ENCODE peak calls at places on chromosomes 1 and 21, in eight cellular contexts. One of them, this sample, is unnamed.

GRCh38 chr1:223299553-223299952 is 64.4 kb downstream of the SUSD4 start:
- DNase-seq in hypothalamus: no peak
- DNase-seq in GM13976: no peak
- DNase-seq in NCI-H1930: no peak
- DNase-seq in activated CD8-positive, alpha-beta memory T cell treated with anti-CD3 and anti-CD28 coated beads for 48 hours: no peak
- DNase-seq in lung: no peak
- DNase-seq in amniotic stem cell: no peak
- DNase-seq in adrenal gland: no peak
- DNase-seq in this sample: no peak

GRCh38 chr1:172352435-172352834 is 68.0 kb upstream of the C1orf105 start:
- DNase-seq in NCI-H1930: no peak
- DNase-seq in activated CD8-positive, alpha-beta memory T cell treated with anti-CD3 and anti-CD28 coated beads for 48 hours: no peak
- DNase-seq in hypothalamus: no peak
- DNase-seq in adrenal gland: no peak
- DNase-seq in amniotic stem cell: no peak
- DNase-seq in GM13976: no peak
- DNase-seq in lung: no peak
- DNase-seq in this sample: no peak

GRCh38 chr21:40043866-40044265 is 176.6 kb downstream of the PCP4 start:
- DNase-seq in adrenal gland: no peak
- DNase-seq in NCI-H1930: no peak
- DNase-seq in lung: no peak
- DNase-seq in hypothalamus: no peak
- DNase-seq in amniotic stem cell: no peak
- DNase-seq in activated CD8-positive, alpha-beta memory T cell treated with anti-CD3 and anti-CD28 coated beads for 48 hours: no peak
- DNase-seq in GM13976: no peak
- DNase-seq in this sample: no peak

GRCh38 chr1:102799496-102799895 is 308.8 kb downstream of the COL11A1 start:
- DNase-seq in lung: no peak
- DNase-seq in hypothalamus: no peak
- DNase-seq in GM13976: no peak
- DNase-seq in NCI-H1930: no peak
- DNase-seq in activated CD8-positive, alpha-beta memory T cell treated with anti-CD3 and anti-CD28 coated beads for 48 hours: no peak
- DNase-seq in amniotic stem cell: no peak
- DNase-seq in adrenal gland: no peak
- DNase-seq in this sample: no peak

GRCh38 chr1:45730075-45730779 is 20.2 kb downstream of the IPP start:
- DNase-seq in amniotic stem cell: no peak
- DNase-seq in adrenal gland: no peak
- DNase-seq in GM13976: no peak
- DNase-seq in NCI-H1930: no peak
- DNase-seq in activated CD8-positive, alpha-beta memory T cell treated with anti-CD3 and anti-CD28 coated beads for 48 hours: no peak
- DNase-seq in lung: peak
- DNase-seq in hypothalamus: no peak
- DNase-seq in this sample: no peak

GRCh38 chr1:203969846-203970245 is 103.1 kb upstream of the SOX13 start:
- DNase-seq in adrenal gland: no peak
- DNase-seq in NCI-H1930: no peak
- DNase-seq in GM13976: no peak
- DNase-seq in lung: no peak
- DNase-seq in activated CD8-positive, alpha-beta memory T cell treated with anti-CD3 and anti-CD28 coated beads for 48 hours: no peak
- DNase-seq in amniotic stem cell: no peak
- DNase-seq in hypothalamus: no peak
- DNase-seq in this sample: no peak

GRCh38 chr1:5854754-5855153 is 137.5 kb downstream of the NPHP4 start:
- DNase-seq in hypothalamus: no peak
- DNase-seq in lung: no peak
- DNase-seq in GM13976: no peak
- DNase-seq in amniotic stem cell: no peak
- DNase-seq in adrenal gland: no peak
- DNase-seq in NCI-H1930: no peak
- DNase-seq in activated CD8-positive, alpha-beta memory T cell treated with anti-CD3 and anti-CD28 coated beads for 48 hours: no peak
- DNase-seq in this sample: no peak

GRCh38 chr1:228804640-228805413 is 69.5 kb downstream of the RHOU start:
- DNase-seq in activated CD8-positive, alpha-beta memory T cell treated with anti-CD3 and anti-CD28 coated beads for 48 hours: no peak
- DNase-seq in lung: no peak
- DNase-seq in adrenal gland: no peak
- DNase-seq in NCI-H1930: no peak
- DNase-seq in hypothalamus: no peak
- DNase-seq in amniotic stem cell: no peak
- DNase-seq in GM13976: no peak
- DNase-seq in this sample: no peak

GRCh38 chr1:226664413-226665101 is 74.5 kb downstream of the ITPKB start:
- DNase-seq in amniotic stem cell: peak
- DNase-seq in activated CD8-positive, alpha-beta memory T cell treated with anti-CD3 and anti-CD28 coated beads for 48 hours: no peak
- DNase-seq in lung: no peak
- DNase-seq in adrenal gland: no peak
- DNase-seq in GM13976: no peak
- DNase-seq in NCI-H1930: no peak
- DNase-seq in hypothalamus: no peak
- DNase-seq in this sample: peak

This sample was measured in right cardiac atrium.